ENCODE peak calls at places on chromosomes 13 and 19, in four cellular contexts. V is endothelial cell, C is NCI-H2081, Q is lower lobe of right lung. X is an unnamed sample.

GRCh38 chr19:43524922-43525835 is 1.8 kb downstream of the ETHE1 start:
- DNase-seq in V (peak; percentile 62), C (no peak), Q (peak; percentile 76), X (peak; percentile 62)

GRCh38 chr13:35356572-35356971 is 119.9 kb downstream of the MAB21L1 start:
- DNase-seq in V (peak; percentile 13), C (no peak), Q (peak; percentile 44), X (no peak)

GRCh38 chr19:7196721-7197168 is 97.5 kb downstream of the INSR start:
- DNase-seq in V (no peak), C (no peak), Q (no peak), X (no peak)

GRCh38 chr19:2719910-2720776 is 1.0 kb downstream of the DIRAS1 start:
- DNase-seq in V (no peak), C (no peak), Q (peak; percentile 44), X (peak; percentile 56)

GRCh38 chr13:97574926-97575325 is 141.0 kb downstream of the RAP2A start:
- DNase-seq in V (peak; percentile 56), C (peak; percentile 10), Q (no peak), X (peak; percentile 58)

GRCh38 chr19:51441410-51442390 is 16.6 kb downstream of the SIGLEC8 start:
- DNase-seq in V (peak; percentile 46), C (no peak), Q (no peak), X (no peak)

GRCh38 chr19:806815-807421 is 9.7 kb downstream of the PTBP1 start:
- DNase-seq in V (no peak), C (no peak), Q (no peak), X (no peak)

GRCh38 chr19:34220472-34221063 is 33.8 kb upstream of the GARRE1 start:
- DNase-seq in V (peak; percentile 66), C (peak; percentile 65), Q (no peak), X (peak; percentile 55)

GRCh38 chr19:37966211-37967072 is 59.4 kb downstream of the SIPA1L3 start:
- DNase-seq in V (no peak), C (no peak), Q (peak; percentile 39), X (no peak)

GRCh38 chr19:3163230-3163886 is 15.2 kb upstream of the S1PR4 start:
- DNase-seq in V (peak; percentile 75), C (peak; percentile 72), Q (peak; percentile 85), X (peak; percentile 83)

GRCh38 chr19:33301011-33301899 is 1.1 kb downstream of the CEBPA start:
- DNase-seq in V (peak; percentile 18), C (no peak), Q (no peak), X (peak; percentile 52)

GRCh38 chr13:20997301-20998061 is 63.9 kb downstream of the LATS2 start:
- DNase-seq in V (no peak), C (no peak), Q (no peak), X (no peak)

GRCh38 chr19:756232-756631 is 5.3 kb downstream of the MISP start:
- DNase-seq in V (no peak), C (no peak), Q (no peak), X (no peak)

GRCh38 chr13:83162493-83162892 is 719.8 kb downstream of the SLITRK1 start:
- DNase-seq in V (no peak), C (no peak), Q (no peak), X (no peak)

GRCh38 chr19:3576696-3577443 is 4.1 kb downstream of the HMG20B start:
- DNase-seq in V (peak; percentile 42), C (no peak), Q (no peak), X (peak; percentile 91)

GRCh38 chr13:21297452-21297851 is 121.0 kb downstream of the MRPL57 start:
- DNase-seq in V (no peak), C (peak; percentile 5), Q (no peak), X (no peak)

GRCh38 chr13:30932481-30933333 is at the start of gene TEX26:
- DNase-seq in V (peak; percentile 74), C (no peak), Q (no peak), X (peak; percentile 83)

GRCh38 chr13:90084684-90085290 is 1262.7 kb upstream of the MIR17HG start:
- DNase-seq in V (no peak), C (no peak), Q (no peak), X (no peak)

GRCh38 chr19:31135841-31136240 is 213.4 kb downstream of the TSHZ3 start:
- DNase-seq in V (no peak), C (no peak), Q (no peak), X (no peak)

GRCh38 chr13:111152836-111153235 is 37.7 kb downstream of the ARHGEF7 start:
- DNase-seq in V (no peak), C (peak; percentile 16), Q (no peak), X (no peak)

GRCh38 chr19:38929929-38930775 is at the start of gene SARS2:
- DNase-seq in V (peak; percentile 92), C (peak; percentile 94), Q (peak; percentile 95), X (peak; percentile 94)

GRCh38 chr13:54449922-54450321 is 1421.3 kb downstream of the OLFM4 start:
- DNase-seq in V (no peak), C (no peak), Q (no peak), X (no peak)

GRCh38 chr19:5691205-5691929 is 1.3 kb downstream of the RPL36 start:
- DNase-seq in V (no peak), C (peak; percentile 72), Q (peak; percentile 66), X (no peak)

GRCh38 chr19:9650345-9650744 is 24.6 kb downstream of the ZNF562 start:
- DNase-seq in V (no peak), C (no peak), Q (no peak), X (no peak)

GRCh38 chr19:4557971-4558941 is 1.2 kb downstream of the SEMA6B start:
- DNase-seq in V (peak; percentile 72), C (no peak), Q (no peak), X (peak; percentile 78)

GRCh38 chr19:49832556-49832955 is 14.5 kb downstream of the MED25 start:
- DNase-seq in V (no peak), C (no peak), Q (no peak), X (no peak)

GRCh38 chr19:45117666-45118065 is 24.7 kb downstream of the PPP1R37 start:
- DNase-seq in V (no peak), C (peak; percentile 32), Q (no peak), X (no peak)

GRCh38 chr13:110690516-110690915 is 15.4 kb downstream of the CARS2 start:
- DNase-seq in V (no peak), C (no peak), Q (no peak), X (no peak)

GRCh38 chr13:73657821-73658540 is 476.2 kb downstream of the KLF12 start:
- DNase-seq in V (no peak), C (peak; percentile 90), Q (no peak), X (no peak)

GRCh38 chr19:10718205-10719196 is 622 bp downstream of the DNM2 start:
- DNase-seq in V (peak; percentile 66), C (peak; percentile 45), Q (peak; percentile 76), X (peak; percentile 38)

GRCh38 chr19:16593181-16593580 is 21.0 kb upstream of the SLC35E1 start:
- DNase-seq in V (no peak), C (no peak), Q (no peak), X (no peak)

GRCh38 chr13:73173160-73173905 is 114.5 kb downstream of the KLF5 start:
- DNase-seq in V (no peak), C (no peak), Q (no peak), X (no peak)

GRCh38 chr13:29543230-29544215 is 52.0 kb downstream of the SLC7A1 start:
- DNase-seq in V (no peak), C (no peak), Q (no peak), X (no peak)

GRCh38 chr13:76229281-76229680 is 593.2 kb downstream of the LMO7 start:
- DNase-seq in V (no peak), C (no peak), Q (no peak), X (no peak)

GRCh38 chr19:8487137-8487851 is 15.1 kb downstream of the PRAM1 start:
- DNase-seq in V (no peak), C (no peak), Q (peak; percentile 85), X (no peak)

GRCh38 chr13:100875392-100876043 is 200.9 kb upstream of the TMTC4 start:
- DNase-seq in V (no peak), C (no peak), Q (no peak), X (no peak)

GRCh38 chr19:35220315-35220921 is 8.1 kb downstream of the FAM187B start:
- DNase-seq in V (no peak), C (no peak), Q (no peak), X (no peak)

GRCh38 chr13:41061075-41061913 is at the start of gene WBP4:
- DNase-seq in V (peak; percentile 94), C (peak; percentile 87), Q (peak; percentile 96), X (peak; percentile 92)

GRCh38 chr13:45369116-45369515 is 28.1 kb upstream of the TPT1 start:
- DNase-seq in V (no peak), C (no peak), Q (no peak), X (no peak)